ENCODE peak calls at places on chromosomes 16 and 17, in four cellular contexts. S is HepG2, B is H1, Y is GM12878. K is an unnamed sample.
A peak's percentile ranks its signal among the peaks of the same experiment; 100 is the strongest.

GRCh38 chr17:63039899-63040602 is 74.0 kb downstream of the TANC2 start:
- DNase-seq in B (no peak), S (no peak), Y (no peak), K (no peak)

GRCh38 chr16:69542974-69543373 is 22.8 kb upstream of the NFAT5 start:
- DNase-seq in Y (no peak), S (no peak), B (no peak), K (no peak)

GRCh38 chr17:64024781-64025731 is 4.6 kb upstream of the ICAM2 start:
- DNase-seq in S (no peak), Y (no peak), B (no peak), K (no peak)

GRCh38 chr17:44820631-44821196 is 9.4 kb downstream of the GJC1 start:
- DNase-seq in Y (no peak), B (no peak), S (peak; percentile 36), K (no peak)

GRCh38 chr16:19757026-19757425 is 39.0 kb downstream of the IQCK start:
- DNase-seq in S (no peak), B (no peak), Y (no peak), K (no peak)

GRCh38 chr17:48995332-48995870 is 1.8 kb upstream of the IGF2BP1 start:
- DNase-seq in S (no peak), Y (no peak), B (peak; percentile 78), K (peak; percentile 62)

GRCh38 chr16:54843424-54843750 is 87.3 kb upstream of the IRX5 start:
- DNase-seq in B (no peak), S (no peak), Y (no peak), K (no peak)

GRCh38 chr17:53032861-53033271 is 789.9 kb upstream of the KIF2B start:
- DNase-seq in B (peak; percentile 62), S (peak; percentile 71), Y (no peak), K (no peak)

GRCh38 chr16:49600541-49600940 is 226.9 kb downstream of the C16orf78 start:
- DNase-seq in B (peak; percentile 41), S (no peak), Y (no peak), K (no peak)

GRCh38 chr17:79377230-79377790 is 233.5 kb downstream of the RBFOX3 start:
- DNase-seq in B (no peak), Y (no peak), S (no peak), K (no peak)

GRCh38 chr17:5182597-5183409 is 8.9 kb downstream of the ZNF594 start:
- DNase-seq in B (no peak), Y (no peak), S (no peak), K (no peak)

GRCh38 chr17:33080091-33080490 is 88.4 kb downstream of the SPACA3 start:
- DNase-seq in Y (no peak), S (no peak), B (no peak), K (no peak)

GRCh38 chr17:147796-148740 is 10.7 kb downstream of the SCGB1C2 start:
- DNase-seq in Y (no peak), B (peak; percentile 32), S (no peak), K (no peak)

GRCh38 chr16:6684076-6684673 is 648.5 kb upstream of the RBFOX1 start:
- DNase-seq in B (peak; percentile 66), Y (no peak), S (peak; percentile 5), K (peak; percentile 36)

GRCh38 chr17:29103341-29103740 is 60.4 kb downstream of the PIPOX start:
- DNase-seq in S (no peak), Y (no peak), B (no peak), K (no peak)

GRCh38 chr17:68197997-68198930 is 49.6 kb upstream of the AMZ2 start:
- DNase-seq in Y (no peak), S (no peak), B (peak; percentile 70), K (no peak)

GRCh38 chr17:7184091-7184488 is 4.9 kb upstream of the ASGR1 start:
- DNase-seq in S (peak; percentile 84), Y (no peak), B (no peak), K (no peak)

GRCh38 chr17:64183815-64184397 is 54.0 kb upstream of the ERN1 start:
- DNase-seq in B (no peak), Y (no peak), S (no peak), K (no peak)

GRCh38 chr17:8821446-8822105 is 22.4 kb upstream of the MFSD6L start:
- DNase-seq in Y (no peak), B (peak; percentile 22), S (no peak), K (no peak)

GRCh38 chr16:81585785-81586184 is 141.2 kb downstream of the CMIP start:
- DNase-seq in Y (no peak), B (no peak), S (peak; percentile 50), K (peak; percentile 62)

GRCh38 chr17:82179412-82179811 is 33.2 kb downstream of the CCDC57 start:
- DNase-seq in B (no peak), S (no peak), Y (no peak), K (no peak)

GRCh38 chr17:34474706-34475105 is 104.7 kb upstream of the TMEM132E start:
- DNase-seq in B (no peak), S (peak; percentile 3), Y (no peak), K (no peak)

GRCh38 chr17:51000835-51001638 is 119.6 kb downstream of the SPAG9 start:
- DNase-seq in S (peak; percentile 71), B (no peak), Y (peak; percentile 27), K (peak; percentile 23)

GRCh38 chr16:63749256-63749655 is 1372.6 kb downstream of the CDH11 start:
- DNase-seq in B (no peak), S (no peak), Y (no peak), K (no peak)

GRCh38 chr17:28714281-28714680 is 2.6 kb upstream of the PROCA1 start:
- DNase-seq in S (no peak), B (no peak), Y (no peak), K (no peak)

GRCh38 chr17:64653325-64653984 is 8.7 kb downstream of the SMURF2 start:
- DNase-seq in B (no peak), Y (no peak), S (no peak), K (no peak)

GRCh38 chr16:53822936-53823529 is 119.1 kb downstream of the FTO start:
- DNase-seq in B (no peak), Y (peak; percentile 19), S (no peak), K (no peak)

GRCh38 chr16:77599793-77600415 is 122.4 kb upstream of the NUDT7 start:
- DNase-seq in S (peak; percentile 41), B (no peak), Y (no peak), K (peak; percentile 35)

GRCh38 chr17:6823011-6823442 is 8.5 kb downstream of the TEKT1 start:
- DNase-seq in B (no peak), Y (no peak), S (no peak), K (no peak)

GRCh38 chr16:4179020-4179419 is 62.8 kb upstream of the ADCY9 start:
- DNase-seq in Y (no peak), S (peak; percentile 10), B (no peak), K (no peak)

GRCh38 chr16:4175849-4176248 is 59.6 kb upstream of the ADCY9 start:
- DNase-seq in B (no peak), S (no peak), Y (no peak), K (no peak)

GRCh38 chr16:4178468-4179010 is 62.3 kb upstream of the ADCY9 start:
- DNase-seq in S (no peak), B (no peak), Y (no peak), K (no peak)

GRCh38 chr16:4179763-4180260 is 62.1 kb downstream of the SRL start:
- DNase-seq in S (no peak), B (no peak), Y (no peak), K (no peak)

GRCh38 chr16:4176794-4177438 is 60.7 kb upstream of the ADCY9 start:
- DNase-seq in Y (peak; percentile 21), S (peak; percentile 8), B (no peak), K (peak; percentile 37)
- TF ChIP-seq CBX5 in Y (no peak), S (no peak), B (no peak), K (no peak)

GRCh38 chr16:66342294-66342900 is 24.1 kb upstream of the CDH5 start:
- DNase-seq in B (peak; percentile 86), S (peak; percentile 18), Y (no peak), K (peak; percentile 76)

GRCh38 chr16:66334856-66335255 is 31.6 kb upstream of the CDH5 start:
- DNase-seq in Y (no peak), B (no peak), S (no peak), K (no peak)

GRCh38 chr16:66335704-66336329 is 30.7 kb upstream of the CDH5 start:
- DNase-seq in S (no peak), B (no peak), Y (no peak), K (no peak)

GRCh38 chr16:66332599-66332998 is 33.9 kb upstream of the CDH5 start:
- DNase-seq in Y (no peak), S (no peak), B (no peak), K (no peak)

GRCh38 chr16:66337434-66338188 is 28.9 kb upstream of the CDH5 start:
- DNase-seq in Y (no peak), S (no peak), B (no peak), K (no peak)
- TF ChIP-seq CBX5 in Y (no peak), S (no peak), B (no peak), K (no peak)

DNA sequence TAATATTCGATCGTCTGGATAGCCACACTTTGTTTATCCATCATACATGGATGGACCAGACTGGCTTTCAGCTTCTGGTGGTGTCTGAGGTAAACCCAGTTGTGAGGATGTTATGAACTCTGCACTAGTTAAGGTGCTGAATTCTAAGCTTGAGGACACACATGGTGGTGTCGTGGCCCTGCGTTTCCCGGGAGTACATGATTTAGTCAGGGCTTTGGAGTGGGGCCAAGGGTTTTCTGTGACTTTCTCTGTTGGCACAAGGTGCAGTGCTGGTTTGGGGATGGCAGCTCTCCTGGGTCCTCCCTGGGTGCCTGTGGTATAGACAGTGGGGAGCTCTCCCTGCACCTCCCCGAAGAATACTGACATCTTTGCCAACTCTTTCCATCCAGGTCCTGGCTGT is 116.6 kb downstream of the SPECC1 start:
- DNase-seq in B (no peak), S (no peak), Y (no peak), K (no peak)
- TF ChIP-seq CBX5 in B (no peak), S (no peak), Y (no peak), K (no peak)

GRCh38 chr16:23229714-23230113 is 47.2 kb downstream of the SCNN1G start:
- DNase-seq in B (no peak), S (no peak), Y (no peak), K (no peak)

GRCh38 chr16:23232806-23233205 is 50.3 kb downstream of the SCNN1G start:
- DNase-seq in S (no peak), Y (no peak), B (no peak), K (no peak)

GRCh38 chr16:23236983-23237382 is 54.4 kb downstream of the SCNN1G start:
- DNase-seq in B (no peak), S (no peak), Y (no peak), K (no peak)

GRCh38 chr16:23240994-23241393 is 58.4 kb downstream of the SCNN1G start:
- DNase-seq in Y (no peak), B (no peak), S (peak; percentile 49), K (no peak)

GRCh38 chr16:23235176-23235575 is 52.6 kb downstream of the SCNN1G start:
- DNase-seq in S (no peak), B (no peak), Y (no peak), K (no peak)
- TF ChIP-seq CBX5 in S (no peak), B (no peak), Y (no peak), K (no peak)

GRCh38 chr17:75152971-75153853 is 1.1 kb downstream of the JPT1 start:
- DNase-seq in S (peak; percentile 34), B (no peak), Y (no peak), K (peak; percentile 73)
- TF ChIP-seq CBX5 in S (no peak), B (no peak), Y (no peak), K (no peak)

K was measured in K562.